ENCODE peak calls at places on chromosomes 16 and 17, in four cellular contexts. U, X, F and I are unnamed samples.

GRCh38 chr16:21276090-21276489 is 2.0 kb downstream of the CRYM start:
- DNase-seq in X (no peak), U (no peak), F (no peak), I (no peak)

GRCh38 chr16:83200005-83200779 is 573.4 kb downstream of the CDH13 start:
- DNase-seq in F (no peak), U (no peak), X (no peak), I (no peak)

GRCh38 chr16:73037331-73037745 is 10.6 kb downstream of the ZFHX3 start:
- DNase-seq in F (peak; percentile 54), X (peak; percentile 19), U (no peak), I (no peak)

GRCh38 chr17:61208301-61209098 is 191.1 kb upstream of the TBX2 start:
- DNase-seq in F (no peak), X (no peak), U (no peak), I (no peak)

GRCh38 chr17:79420318-79421243 is 190.3 kb downstream of the RBFOX3 start:
- DNase-seq in X (peak; percentile 51), F (no peak), U (no peak), I (no peak)

GRCh38 chr16:85276258-85276657 is 164.0 kb upstream of the CIBAR2 start:
- DNase-seq in F (no peak), X (no peak), U (no peak), I (no peak)

GRCh38 chr16:66287916-66288315 is 78.6 kb upstream of the CDH5 start:
- DNase-seq in F (no peak), U (no peak), X (no peak), I (peak; percentile 65)

GRCh38 chr17:50638572-50638850 is 3.8 kb downstream of the ABCC3 start:
- DNase-seq in F (no peak), U (no peak), X (no peak), I (no peak)

GRCh38 chr16:88639231-88640038 is 1.1 kb downstream of the IL17C start:
- DNase-seq in F (peak; percentile 76), U (peak; percentile 74), X (no peak), I (no peak)

GRCh38 chr16:583815-584591 is 5.9 kb upstream of the RAB40C start:
- DNase-seq in U (no peak), F (no peak), X (peak; percentile 21), I (no peak)

GRCh38 chr16:57627184-57627871 is 1.1 kb upstream of the ADGRG1 start:
- DNase-seq in U (no peak), X (no peak), F (no peak), I (no peak)

GRCh38 chr17:47605006-47605405 is 44.7 kb upstream of the KPNB1 start:
- DNase-seq in U (no peak), F (no peak), X (no peak), I (no peak)

GRCh38 chr17:27323538-27324212 is 29.8 kb downstream of the WSB1 start:
- DNase-seq in X (peak; percentile 58), U (peak; percentile 89), F (peak; percentile 67), I (peak; percentile 88)

GRCh38 chr16:49548571-49548970 is 175.0 kb downstream of the C16orf78 start:
- DNase-seq in F (no peak), X (no peak), U (no peak), I (no peak)

GRCh38 chr16:6482861-6483530 is 849.6 kb upstream of the RBFOX1 start:
- DNase-seq in X (no peak), U (no peak), F (no peak), I (no peak)

GRCh38 chr17:44610871-44611270 is 45.4 kb upstream of the MEIOC start:
- DNase-seq in U (no peak), F (no peak), X (no peak), I (no peak)

GRCh38 chr17:66570353-66571195 is 264.3 kb upstream of the CACNG5 start:
- DNase-seq in X (no peak), U (no peak), F (no peak), I (no peak)

GRCh38 chr17:59828478-59828760 is 64.3 kb downstream of the TUBD1 start:
- DNase-seq in X (no peak), U (no peak), F (no peak), I (no peak)

GRCh38 chr17:12545877-12546513 is 119.7 kb upstream of the MYOCD start:
- DNase-seq in U (peak; percentile 19), F (no peak), X (peak; percentile 26), I (no peak)

GRCh38 chr17:52025231-52025630 is 133.3 kb downstream of the CA10 start:
- DNase-seq in X (no peak), F (no peak), U (no peak), I (no peak)

DNA sequence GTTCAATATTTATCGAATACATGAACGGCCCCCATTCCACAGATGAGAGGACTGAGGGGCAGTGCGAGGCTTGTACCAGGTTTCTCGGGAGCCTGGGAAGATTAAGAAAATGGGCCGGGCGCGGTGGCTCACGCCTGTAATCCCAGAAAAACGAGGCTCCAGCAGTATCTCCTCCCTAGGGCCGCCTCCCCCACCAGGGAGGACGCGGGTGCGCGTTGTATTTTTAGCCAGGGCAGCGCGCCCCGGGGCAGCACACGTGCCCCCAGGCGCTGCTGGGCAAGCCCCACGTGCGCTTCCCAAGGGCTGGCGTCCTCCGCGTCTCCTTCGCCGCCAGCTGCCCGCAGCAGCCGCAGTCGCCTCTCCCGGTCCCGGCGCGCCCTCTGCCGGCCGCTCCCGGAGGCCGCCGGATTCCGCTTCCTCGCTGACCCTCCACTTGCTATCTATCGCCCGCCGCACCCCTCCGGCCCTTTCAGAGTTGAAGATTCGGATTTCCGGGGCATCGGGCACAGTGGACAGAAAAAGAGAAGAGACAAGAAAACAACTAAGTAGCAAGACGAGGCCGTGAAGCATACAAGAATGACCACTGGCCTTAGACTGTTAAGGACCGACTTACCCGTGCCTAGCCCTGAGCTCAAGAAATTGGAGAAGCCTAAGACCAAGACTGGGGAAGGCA is 1.9 kb upstream of the YBX2 start:
- DNase-seq in X (peak; percentile 74), U (peak; percentile 88), F (peak; percentile 85), I (peak; percentile 90)
- TF ChIP-seq POLR2AphosphoS5 in X (no peak), U (peak; percentile 62), F (peak; percentile 64), I (no peak)

GRCh38 chr16:69187387-69187890 is 475 bp downstream of the SNTB2 start:
- DNase-seq in U (peak; percentile 62), F (peak; percentile 60), X (peak; percentile 49), I (peak; percentile 84)

GRCh38 chr16:69187891-69188451 is 1.0 kb downstream of the SNTB2 start:
- DNase-seq in X (peak; percentile 41), F (peak; percentile 43), U (peak; percentile 47), I (peak; percentile 78)

GRCh38 chr16:69190046-69190588 is 3.2 kb downstream of the SNTB2 start:
- DNase-seq in X (no peak), U (no peak), F (no peak), I (no peak)

GRCh38 chr16:69188716-69189115 is 1.8 kb downstream of the SNTB2 start:
- DNase-seq in X (no peak), F (no peak), U (no peak), I (no peak)

GRCh38 chr16:69186642-69187386 is at the start of gene SNTB2:
- DNase-seq in U (peak; percentile 96), F (peak; percentile 95), X (peak; percentile 95), I (peak; percentile 97)
- TF ChIP-seq EP300 in U (no peak), F (no peak), X (peak; percentile 21), I (no peak)

GRCh38 chr17:81388612-81389367 is 6.5 kb upstream of the BAHCC1 start:
- DNase-seq in F (no peak), X (peak; percentile 22), U (no peak), I (no peak)

GRCh38 chr17:81386141-81386645 is 9.1 kb upstream of the BAHCC1 start:
- DNase-seq in F (no peak), X (no peak), U (peak; percentile 34), I (no peak)

GRCh38 chr17:81388091-81388611 is 7.1 kb upstream of the BAHCC1 start:
- DNase-seq in U (no peak), X (no peak), F (no peak), I (no peak)

GRCh38 chr17:81386646-81387234 is 8.5 kb upstream of the BAHCC1 start:
- DNase-seq in U (peak; percentile 47), F (peak; percentile 56), X (peak; percentile 59), I (no peak)

DNA sequence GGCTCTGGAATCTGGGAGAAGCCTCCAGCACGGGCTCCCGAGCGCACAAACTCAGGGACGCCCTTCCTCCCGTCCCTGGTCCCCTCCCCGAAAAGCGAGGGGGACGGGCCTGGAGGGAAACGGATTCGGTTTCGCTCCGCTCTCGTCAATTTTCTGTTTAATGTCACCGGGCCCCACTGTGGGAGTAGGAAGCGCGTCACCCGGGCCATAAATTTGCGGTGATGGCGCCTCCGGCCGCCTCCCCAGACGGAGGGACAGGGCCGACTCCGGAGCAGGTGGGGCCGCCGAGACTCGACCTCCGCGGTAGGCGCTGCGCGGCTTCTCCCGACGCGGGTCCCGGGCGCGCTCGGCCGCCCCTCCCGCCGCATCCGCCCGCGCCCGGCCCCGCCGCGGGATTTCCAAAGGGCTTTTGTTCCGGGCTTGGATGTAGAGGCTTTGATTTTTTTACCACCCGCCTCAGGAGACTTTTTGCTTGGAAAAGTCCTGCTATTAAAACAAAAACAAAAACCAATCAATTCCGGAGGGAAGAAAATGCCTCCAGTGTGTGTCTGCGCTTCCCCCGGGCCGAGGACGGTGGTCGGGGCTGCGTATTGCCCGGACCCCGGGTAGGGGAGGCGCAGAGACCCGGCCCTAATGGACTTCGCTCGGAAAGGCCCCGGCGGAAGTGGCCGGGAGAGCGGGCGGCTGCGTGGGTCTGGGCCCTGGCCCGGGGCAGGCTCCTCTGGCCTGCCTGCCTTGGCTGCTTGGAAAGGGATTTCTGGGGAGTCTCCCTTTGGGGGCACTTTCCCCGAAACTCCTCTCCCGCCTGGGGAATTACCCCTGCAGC is 7.8 kb upstream of the BAHCC1 start:
- DNase-seq in U (peak; percentile 76), X (peak; percentile 71), F (peak; percentile 53), I (no peak)
- TF ChIP-seq POLR2A in U (peak; percentile 62), X (peak; percentile 69), F (no peak), I (no peak)

DNA sequence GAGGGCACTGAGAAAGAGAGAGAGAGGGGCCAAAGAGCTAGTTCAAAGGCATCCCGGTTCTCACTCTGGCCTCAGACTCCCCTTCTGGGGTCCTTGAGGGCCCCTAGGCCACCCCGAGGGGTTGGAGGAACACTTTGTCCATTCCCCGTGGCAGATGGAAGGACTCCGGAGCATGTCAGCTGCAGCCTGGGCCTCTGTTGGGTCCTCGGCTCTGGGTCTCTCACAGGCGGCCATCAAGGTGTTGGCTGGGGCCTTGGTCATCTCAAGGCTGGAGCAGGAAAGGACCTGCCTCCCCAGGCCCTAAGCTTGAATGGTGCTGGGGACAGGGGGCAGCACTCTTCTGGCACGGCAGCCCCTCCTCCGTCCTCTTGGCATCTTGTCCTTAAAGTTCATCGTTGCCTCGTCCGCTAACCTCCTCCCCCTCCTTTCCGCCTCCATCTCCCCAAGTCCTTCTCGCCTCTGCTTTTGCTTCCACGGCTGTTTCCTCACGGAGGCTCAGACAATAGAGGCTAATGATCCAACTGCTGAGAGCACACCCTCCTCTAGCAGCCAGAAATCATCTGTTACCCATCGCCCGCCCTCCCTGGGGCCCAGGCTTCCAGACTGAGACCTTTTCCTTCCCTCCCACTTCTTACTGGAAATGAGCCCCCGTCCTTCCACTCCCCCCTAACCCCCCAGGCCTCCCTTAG is 23.3 kb downstream of the CCR7 start:
- DNase-seq in F (no peak), X (no peak), U (no peak), I (no peak)
- TF ChIP-seq POLR2AphosphoS5 in F (no peak), X (no peak), U (no peak), I (no peak)

GRCh38 chr17:16438173-16438556 is 22.8 kb downstream of the TRPV2 start:
- DNase-seq in X (no peak), F (no peak), U (no peak), I (no peak)

GRCh38 chr17:16439867-16440351 is 24.5 kb downstream of the TRPV2 start:
- DNase-seq in F (no peak), U (no peak), X (no peak), I (no peak)

GRCh38 chr17:16437083-16437482 is 21.7 kb downstream of the TRPV2 start:
- DNase-seq in X (no peak), U (no peak), F (no peak), I (no peak)

GRCh38 chr17:16439303-16439791 is 24.0 kb downstream of the TRPV2 start:
- DNase-seq in X (no peak), U (no peak), F (no peak), I (no peak)

GRCh38 chr17:16438557-16439302 is 23.4 kb downstream of the TRPV2 start:
- DNase-seq in X (peak; percentile 98), U (peak; percentile 96), F (peak; percentile 95), I (peak; percentile 98)
- TF ChIP-seq EP300 in X (peak; percentile 46), U (no peak), F (no peak), I (no peak)